ENCODE peak calls at places on chromosomes 16 and 17, in four cellular contexts. K, J, M and C are unnamed samples. For H3K27me3, the result is how much of the 10 kb centered on the place peaks cover.

GRCh38 chr16:89924298-89924924 is 1.3 kb downstream of the TUBB3 start:
- DNase-seq in K (peak), J (peak), M (no peak), C (peak)

GRCh38 chr17:21021208-21021803 is 21.5 kb downstream of the USP22 start:
- DNase-seq in K (no peak), J (no peak), M (no peak), C (no peak)

GRCh38 chr16:67781548-67781921 is 24.8 kb downstream of the RANBP10 start:
- DNase-seq in K (peak), J (no peak), M (no peak), C (no peak)

GRCh38 chr17:65409381-65409780 is 152.1 kb downstream of the AXIN2 start:
- DNase-seq in K (no peak), J (no peak), M (no peak), C (no peak)

GRCh38 chr17:76497979-76498885 is 3.0 kb downstream of the RHBDF2 start:
- DNase-seq in K (no peak), J (peak), M (no peak), C (peak)

GRCh38 chr16:88953003-88953690 is 23.9 kb downstream of the CBFA2T3 start:
- DNase-seq in K (no peak), J (no peak), M (no peak), C (no peak)

GRCh38 chr17:78862073-78863023 is 21.7 kb upstream of the USP36 start:
- DNase-seq in K (peak), J (peak), M (peak), C (no peak)

GRCh38 chr17:83073389-83074063 is 5.9 kb upstream of the METRNL start:
- DNase-seq in K (peak), J (no peak), M (peak), C (no peak)

GRCh38 chr16:79360267-79360666 is 240.3 kb downstream of the MAF start:
- DNase-seq in K (no peak), J (no peak), M (no peak), C (no peak)

GRCh38 chr16:79361132-79361751 is 239.3 kb downstream of the MAF start:
- DNase-seq in K (no peak), J (no peak), M (no peak), C (no peak)

GRCh38 chr16:79363035-79363434 is 237.5 kb downstream of the MAF start:
- DNase-seq in K (no peak), J (no peak), M (no peak), C (no peak)

GRCh38 chr16:79363484-79363883 is 237.1 kb downstream of the MAF start:
- DNase-seq in K (no peak), J (no peak), M (no peak), C (no peak)

DNA sequence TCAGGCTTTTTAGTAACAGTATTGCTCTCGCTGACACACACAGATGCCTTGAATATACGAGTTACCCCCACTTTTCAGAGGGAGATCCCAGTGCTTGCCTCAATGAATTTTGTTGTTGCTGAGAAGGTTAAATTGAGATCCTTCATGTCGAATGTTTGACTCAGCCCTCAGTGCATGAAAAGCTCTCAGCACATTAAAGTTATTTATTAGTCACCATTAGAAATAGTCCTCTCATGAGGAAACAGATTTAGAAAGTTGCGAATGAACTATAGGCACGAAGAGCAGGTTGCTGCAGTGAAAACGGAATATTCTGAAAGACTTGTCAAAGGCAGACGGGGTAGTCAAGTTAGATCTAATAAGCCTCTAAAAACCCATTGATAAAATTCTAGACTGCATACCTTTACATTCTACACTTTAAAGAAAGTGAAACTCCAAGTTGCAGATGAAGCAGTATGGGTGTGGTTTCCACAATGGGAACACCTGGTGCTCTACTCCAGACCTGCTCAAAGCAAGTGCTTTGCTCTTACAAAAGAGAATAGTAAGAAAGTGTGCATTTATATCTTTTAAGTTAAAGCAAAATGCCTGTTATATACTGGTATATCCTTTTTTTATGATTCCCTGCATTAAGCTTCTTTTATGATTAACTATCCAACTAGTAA is 238.1 kb downstream of the MAF start:
- DNase-seq in K (no peak), J (no peak), M (no peak), C (peak)
- H3K27me3 ChIP-seq in K (under half), J (under half), M (under half), C (under half)

DNA sequence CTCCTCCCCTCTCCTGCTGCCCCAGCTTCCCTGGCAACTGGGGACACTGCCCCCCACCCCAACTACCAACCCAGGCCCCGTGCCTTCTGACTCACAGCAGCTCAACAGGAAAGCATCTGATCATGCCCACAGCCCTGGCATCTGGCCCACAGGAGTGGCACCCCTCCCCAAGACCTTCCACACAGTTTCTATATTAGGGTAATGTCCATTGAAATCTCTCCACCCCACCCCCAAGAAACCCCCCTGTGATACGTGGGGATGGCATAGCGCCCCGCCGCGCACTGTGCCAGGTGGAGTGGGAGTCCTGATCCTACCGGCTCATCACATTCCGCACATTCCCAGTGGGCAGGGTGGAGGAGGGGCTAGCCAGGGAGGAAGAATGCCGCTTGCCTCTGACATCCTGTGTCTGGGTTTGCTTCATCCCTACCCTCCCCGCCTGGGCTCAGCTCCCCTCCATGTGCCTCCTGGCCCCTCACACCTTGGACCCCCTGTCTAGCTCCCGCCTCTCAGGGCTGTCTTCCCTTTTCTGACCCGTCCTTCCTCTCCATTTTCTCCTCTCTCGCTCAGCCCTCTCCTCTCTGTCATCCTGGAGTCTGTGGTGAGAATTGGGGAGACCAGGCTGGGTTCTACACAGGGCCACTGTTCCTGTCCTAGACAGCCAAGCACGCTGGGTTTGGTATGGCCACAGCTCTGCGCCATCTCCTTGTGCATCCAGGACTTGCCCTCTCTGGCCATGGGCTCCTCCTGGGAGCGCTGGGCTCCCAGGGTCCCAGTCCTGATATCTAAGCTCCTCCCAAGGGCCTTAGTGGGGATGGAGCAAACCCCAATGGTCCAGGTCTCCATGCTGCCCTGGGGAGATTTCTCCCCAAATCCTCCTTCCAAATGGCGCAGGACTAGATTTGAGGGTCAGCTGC is 27.4 kb upstream of the ITGA3 start:
- DNase-seq in K (no peak), J (peak), M (no peak), C (peak)
- TF ChIP-seq POLR2AphosphoS5 in K (no peak), J (no peak), M (peak), C (no peak)

DNA sequence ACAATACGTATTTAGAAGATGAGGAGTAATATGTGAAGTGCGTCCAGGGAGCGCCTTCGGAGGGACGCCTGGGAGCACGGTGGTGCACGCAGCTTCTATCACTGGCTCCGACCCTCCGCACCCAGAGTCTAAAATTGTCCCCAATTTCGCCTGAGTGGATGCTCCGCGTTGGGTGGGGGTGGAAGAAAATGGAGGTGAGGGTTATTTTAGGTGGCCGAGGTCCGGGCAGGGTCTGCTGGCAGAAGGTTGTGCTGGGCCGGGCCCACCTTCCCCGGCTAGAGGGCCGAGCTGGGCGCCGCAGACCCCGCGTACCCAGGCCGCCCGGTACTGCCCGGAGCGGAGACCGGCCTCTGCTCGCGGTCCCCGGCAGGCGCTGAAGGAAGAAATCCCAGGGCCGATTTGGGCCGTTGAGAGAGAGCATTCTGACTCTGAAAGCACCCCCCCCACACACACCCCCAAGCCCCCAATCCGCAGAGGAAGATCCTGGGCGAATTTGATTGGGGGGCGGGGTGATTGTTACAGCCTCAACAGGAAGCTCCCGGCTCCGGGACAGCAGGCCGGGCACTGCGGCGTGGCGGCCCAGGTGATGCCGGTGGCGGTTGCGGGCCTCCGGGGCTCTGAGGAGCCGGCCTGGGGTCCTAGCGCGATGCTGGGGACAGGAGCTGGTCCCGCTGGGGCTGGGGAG is 3.1 kb downstream of the BAHCC1 start:
- DNase-seq in K (no peak), J (peak), M (no peak), C (peak)
- TF ChIP-seq EZH2 in K (no peak), J (no peak), M (no peak), C (peak)

GRCh38 chr17:77570565-77570898 is 388.0 kb upstream of the TNRC6C start:
- DNase-seq in K (no peak), J (no peak), M (no peak), C (no peak)
- H3K27me3 ChIP-seq in K (half or more), J (under half), M (under half), C (under half)

DNA sequence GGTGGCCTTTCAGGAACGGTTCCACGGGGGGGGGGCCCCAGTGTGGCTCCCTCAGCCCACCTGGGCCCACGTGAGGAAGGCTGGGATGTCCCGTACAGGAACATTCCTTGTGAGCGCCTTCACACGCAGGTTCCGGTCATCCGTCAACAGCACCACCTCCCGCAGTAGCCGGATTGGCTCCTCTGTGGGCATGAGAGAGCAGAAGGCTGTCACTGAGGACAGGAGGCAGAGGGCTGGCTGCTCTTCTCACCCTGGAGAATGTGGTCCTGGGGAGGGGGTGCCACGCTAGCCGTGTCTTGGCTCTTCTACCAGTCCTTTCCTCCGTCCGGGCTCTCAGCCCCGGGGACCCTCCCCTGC is 6.5 kb downstream of the HIC1 start:
- DNase-seq in K (no peak), J (no peak), M (no peak), C (no peak)
- TF ChIP-seq POLR2AphosphoS5 in K (no peak), J (no peak), M (no peak), C (no peak)